ENCODE peak calls at places on chromosomes 5 and 9, in four cellular contexts. One of them, this sample, is unnamed.

GRCh38 chr9:133532937-133533668 is 1.4 kb upstream of the ADAMTSL2 start:
- DNase-seq in HepG2: peak; percentile 75
- DNase-seq in GM12878: peak; percentile 15
- DNase-seq in K562: peak; percentile 78
- DNase-seq in this sample: peak; percentile 93

GRCh38 chr9:98550206-98550820 is 158.4 kb downstream of the GABBR2 start:
- DNase-seq in HepG2: no peak
- DNase-seq in GM12878: no peak
- DNase-seq in K562: no peak
- DNase-seq in this sample: no peak

GRCh38 chr9:83508072-83508471 is 30.1 kb downstream of the FRMD3 start:
- DNase-seq in HepG2: no peak
- DNase-seq in GM12878: no peak
- DNase-seq in K562: no peak
- DNase-seq in this sample: no peak

GRCh38 chr5:112186401-112186990 is 232.6 kb downstream of the EPB41L4A start:
- DNase-seq in HepG2: peak; percentile 35
- DNase-seq in GM12878: no peak
- DNase-seq in K562: peak; percentile 58
- DNase-seq in this sample: no peak

GRCh38 chr5:6818594-6819512 is 105.6 kb downstream of the TENT4A start:
- DNase-seq in HepG2: no peak
- DNase-seq in GM12878: no peak
- DNase-seq in K562: no peak
- DNase-seq in this sample: no peak

GRCh38 chr5:1324719-1325190 is 20.1 kb downstream of the CLPTM1L start:
- DNase-seq in HepG2: no peak
- DNase-seq in GM12878: no peak
- DNase-seq in K562: no peak
- DNase-seq in this sample: no peak

GRCh38 chr5:43997647-43998251 is 391.5 kb downstream of the FGF10 start:
- DNase-seq in HepG2: peak; percentile 95
- DNase-seq in GM12878: no peak
- DNase-seq in K562: no peak
- DNase-seq in this sample: no peak

GRCh38 chr9:92108122-92108521 is 7.1 kb downstream of the SPTLC1 start:
- DNase-seq in HepG2: no peak
- DNase-seq in GM12878: no peak
- DNase-seq in K562: no peak
- DNase-seq in this sample: no peak

GRCh38 chr5:139711852-139712171 is 63.7 kb downstream of the CXXC5 start:
- DNase-seq in HepG2: no peak
- DNase-seq in GM12878: no peak
- DNase-seq in K562: no peak
- DNase-seq in this sample: no peak

GRCh38 chr9:6877671-6878161 is 119.9 kb downstream of the KDM4C start:
- DNase-seq in HepG2: peak; percentile 91
- DNase-seq in GM12878: no peak
- DNase-seq in K562: no peak
- DNase-seq in this sample: no peak

GRCh38 chr5:173229381-173229959 is 5.5 kb downstream of the NKX2-5 start:
- DNase-seq in HepG2: no peak
- DNase-seq in GM12878: no peak
- DNase-seq in K562: no peak
- DNase-seq in this sample: no peak

GRCh38 chr9:106800691-106801090 is 62.3 kb upstream of the ZNF462 start:
- DNase-seq in HepG2: no peak
- DNase-seq in GM12878: no peak
- DNase-seq in K562: no peak
- DNase-seq in this sample: no peak

GRCh38 chr9:75889977-75890540 is 414 bp upstream of the PCSK5 start:
- DNase-seq in HepG2: no peak
- DNase-seq in GM12878: no peak
- DNase-seq in K562: no peak
- DNase-seq in this sample: no peak

GRCh38 chr5:136014049-136014516 is 14.7 kb upstream of the TGFBI start:
- DNase-seq in HepG2: no peak
- DNase-seq in GM12878: no peak
- DNase-seq in K562: no peak
- DNase-seq in this sample: no peak

GRCh38 chr5:142007237-142007544 is 5.6 kb downstream of the GNPDA1 start:
- DNase-seq in HepG2: no peak
- DNase-seq in GM12878: no peak
- DNase-seq in K562: no peak
- DNase-seq in this sample: no peak

GRCh38 chr9:35564658-35565061 is 40.4 kb upstream of the TESK1 start:
- DNase-seq in HepG2: no peak
- DNase-seq in GM12878: no peak
- DNase-seq in K562: no peak
- DNase-seq in this sample: no peak

GRCh38 chr5:27038476-27038875 is at the start of gene CDH9:
- DNase-seq in HepG2: no peak
- DNase-seq in GM12878: no peak
- DNase-seq in K562: no peak
- DNase-seq in this sample: no peak
- H3K4me2 ChIP-seq in HepG2: no peak within 1 kb of the TSS
- H3K4me2 ChIP-seq in GM12878: no peak within 1 kb of the TSS
- H3K4me2 ChIP-seq in K562: no peak within 1 kb of the TSS
- H3K4me2 ChIP-seq in this sample: peak within 1 kb of the TSS; percentile 89

GRCh38 chr5:105430516-105430915 is 1867.9 kb upstream of the NUDT12 start:
- DNase-seq in HepG2: no peak
- DNase-seq in GM12878: no peak
- DNase-seq in K562: no peak
- DNase-seq in this sample: no peak

GRCh38 chr5:105428461-105429129 is 1866.0 kb upstream of the NUDT12 start:
- DNase-seq in HepG2: no peak
- DNase-seq in GM12878: no peak
- DNase-seq in K562: no peak
- DNase-seq in this sample: no peak
- TF ChIP-seq BRCA1 in HepG2: no peak
- TF ChIP-seq BRCA1 in GM12878: no peak
- TF ChIP-seq BRCA1 in K562: no peak
- TF ChIP-seq BRCA1 in this sample: no peak

GRCh38 chr5:65034782-65035181 is 266.1 kb downstream of the CWC27 start:
- DNase-seq in HepG2: no peak
- DNase-seq in GM12878: no peak
- DNase-seq in K562: no peak
- DNase-seq in this sample: peak; percentile 70

GRCh38 chr5:65037845-65038815 is 269.4 kb downstream of the CWC27 start:
- DNase-seq in HepG2: peak; percentile 39
- DNase-seq in GM12878: no peak
- DNase-seq in K562: peak; percentile 62
- DNase-seq in this sample: peak; percentile 44

GRCh38 chr5:65032250-65032649 is 263.5 kb downstream of the CWC27 start:
- DNase-seq in HepG2: no peak
- DNase-seq in GM12878: no peak
- DNase-seq in K562: peak; percentile 22
- DNase-seq in this sample: no peak

GRCh38 chr5:65035212-65036206 is 266.8 kb downstream of the CWC27 start:
- DNase-seq in HepG2: peak; percentile 68
- DNase-seq in GM12878: peak; percentile 40
- DNase-seq in K562: peak; percentile 94
- DNase-seq in this sample: peak; percentile 81

GRCh38 chr5:65034029-65034781 is 265.5 kb downstream of the CWC27 start:
- DNase-seq in HepG2: peak; percentile 22
- DNase-seq in GM12878: no peak
- DNase-seq in K562: no peak
- DNase-seq in this sample: no peak
- TF ChIP-seq CREB1 in HepG2: no peak
- TF ChIP-seq CREB1 in GM12878: no peak
- TF ChIP-seq CREB1 in K562: no peak
- TF ChIP-seq CREB1 in this sample: no peak

GRCh38 chr5:130747556-130747955 is 417.5 kb downstream of the HINT1 start:
- DNase-seq in HepG2: no peak
- DNase-seq in GM12878: no peak
- DNase-seq in K562: no peak
- DNase-seq in this sample: no peak

GRCh38 chr5:130740047-130740569 is 424.9 kb downstream of the HINT1 start:
- DNase-seq in HepG2: no peak
- DNase-seq in GM12878: no peak
- DNase-seq in K562: no peak
- DNase-seq in this sample: no peak

GRCh38 chr5:130743091-130743490 is 422.0 kb downstream of the HINT1 start:
- DNase-seq in HepG2: no peak
- DNase-seq in GM12878: no peak
- DNase-seq in K562: no peak
- DNase-seq in this sample: no peak
- H3K4me2 ChIP-seq in HepG2: no peak overlapping the region
- H3K4me2 ChIP-seq in GM12878: no peak overlapping the region
- H3K4me2 ChIP-seq in K562: no peak overlapping the region
- H3K4me2 ChIP-seq in this sample: no peak overlapping the region

GRCh38 chr5:149827501-149827990 is 97.4 kb downstream of the PPARGC1B start:
- DNase-seq in HepG2: no peak
- DNase-seq in GM12878: no peak
- DNase-seq in K562: no peak
- DNase-seq in this sample: no peak

GRCh38 chr5:149830579-149830978 is 100.5 kb downstream of the PPARGC1B start:
- DNase-seq in HepG2: no peak
- DNase-seq in GM12878: no peak
- DNase-seq in K562: no peak
- DNase-seq in this sample: no peak

GRCh38 chr5:149828161-149829011 is 98.3 kb downstream of the PPARGC1B start:
- DNase-seq in HepG2: peak; percentile 87
- DNase-seq in GM12878: peak; percentile 79
- DNase-seq in K562: peak; percentile 89
- DNase-seq in this sample: peak; percentile 94

GRCh38 chr5:149831492-149831891 is 101.4 kb downstream of the PPARGC1B start:
- DNase-seq in HepG2: no peak
- DNase-seq in GM12878: peak; percentile 69
- DNase-seq in K562: no peak
- DNase-seq in this sample: no peak

DNA sequence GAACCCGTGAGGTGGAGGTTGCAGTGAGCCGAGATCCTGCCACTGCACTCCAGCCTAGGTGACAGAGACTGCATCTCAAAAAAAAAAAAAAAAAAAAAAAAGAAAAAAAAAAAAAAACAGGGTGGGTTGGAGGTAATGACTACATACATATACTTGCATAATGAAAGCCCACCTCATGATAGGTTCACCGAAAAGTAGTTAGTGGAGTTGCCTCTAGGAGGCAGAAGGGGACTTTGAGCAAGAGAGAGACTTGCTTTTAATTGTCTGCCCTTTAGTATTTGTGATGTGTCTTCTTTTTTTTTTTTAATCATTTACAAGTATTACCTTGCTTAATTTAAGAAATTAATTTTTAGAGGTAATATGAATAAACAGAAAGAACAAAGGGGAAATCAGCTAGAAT is 99.8 kb downstream of the PPARGC1B start:
- DNase-seq in HepG2: no peak
- DNase-seq in GM12878: no peak
- DNase-seq in K562: peak; percentile 22
- DNase-seq in this sample: no peak
- TF ChIP-seq BRCA1 in HepG2: no peak
- TF ChIP-seq BRCA1 in GM12878: no peak
- TF ChIP-seq BRCA1 in K562: no peak
- TF ChIP-seq BRCA1 in this sample: no peak

GRCh38 chr5:72955768-72956323 is at the start of gene FCHO2:
- DNase-seq in HepG2: peak; percentile 90
- DNase-seq in GM12878: peak; percentile 57
- DNase-seq in K562: peak; percentile 98
- DNase-seq in this sample: peak; percentile 99

GRCh38 chr5:72957337-72957736 is 1.5 kb downstream of the FCHO2 start:
- DNase-seq in HepG2: no peak
- DNase-seq in GM12878: no peak
- DNase-seq in K562: peak; percentile 30
- DNase-seq in this sample: no peak

GRCh38 chr5:72956324-72957140 is 691 bp downstream of the FCHO2 start:
- DNase-seq in HepG2: peak; percentile 29
- DNase-seq in GM12878: no peak
- DNase-seq in K562: peak; percentile 76
- DNase-seq in this sample: no peak

GRCh38 chr5:72954389-72954788 is 1.5 kb upstream of the FCHO2 start:
- DNase-seq in HepG2: no peak
- DNase-seq in GM12878: no peak
- DNase-seq in K562: peak; percentile 52
- DNase-seq in this sample: no peak

GRCh38 chr5:72955143-72955767 is 586 bp upstream of the FCHO2 start:
- DNase-seq in HepG2: peak; percentile 64
- DNase-seq in GM12878: no peak
- DNase-seq in K562: peak; percentile 85
- DNase-seq in this sample: no peak
- TF ChIP-seq CREB1 in HepG2: no peak
- TF ChIP-seq CREB1 in GM12878: no peak
- TF ChIP-seq CREB1 in K562: no peak
- TF ChIP-seq CREB1 in this sample: no peak

DNA sequence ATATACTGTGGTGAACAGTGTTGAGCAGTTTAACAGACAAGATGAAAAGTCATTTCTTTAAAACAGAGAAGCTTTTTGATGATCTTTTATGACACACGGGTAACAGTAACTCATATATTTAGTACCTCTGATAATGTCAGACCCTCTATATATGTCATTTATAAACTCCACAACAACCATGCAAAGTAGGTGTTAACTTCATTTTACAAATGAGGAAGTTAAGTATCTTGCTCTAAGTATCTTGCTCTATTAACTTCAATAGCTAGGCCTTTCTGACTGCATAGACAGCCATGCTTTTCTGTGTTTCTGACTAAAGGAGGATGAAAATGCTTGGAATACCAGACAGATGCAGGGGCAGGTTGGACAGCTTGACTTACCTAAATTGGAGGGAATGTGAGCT is 1.8 kb downstream of the NUDT2 start:
- DNase-seq in HepG2: no peak
- DNase-seq in GM12878: no peak
- DNase-seq in K562: no peak
- DNase-seq in this sample: no peak
- H3K4me2 ChIP-seq in HepG2: no peak overlapping the region
- H3K4me2 ChIP-seq in GM12878: no peak overlapping the region
- H3K4me2 ChIP-seq in K562: no peak overlapping the region
- H3K4me2 ChIP-seq in this sample: no peak overlapping the region

GRCh38 chr5:81989204-81989603 is 17.4 kb downstream of the ATG10 start:
- DNase-seq in HepG2: peak; percentile 5
- DNase-seq in GM12878: no peak
- DNase-seq in K562: no peak
- DNase-seq in this sample: no peak

GRCh38 chr5:81995407-81995806 is 23.6 kb downstream of the ATG10 start:
- DNase-seq in HepG2: no peak
- DNase-seq in GM12878: no peak
- DNase-seq in K562: no peak
- DNase-seq in this sample: no peak

DNA sequence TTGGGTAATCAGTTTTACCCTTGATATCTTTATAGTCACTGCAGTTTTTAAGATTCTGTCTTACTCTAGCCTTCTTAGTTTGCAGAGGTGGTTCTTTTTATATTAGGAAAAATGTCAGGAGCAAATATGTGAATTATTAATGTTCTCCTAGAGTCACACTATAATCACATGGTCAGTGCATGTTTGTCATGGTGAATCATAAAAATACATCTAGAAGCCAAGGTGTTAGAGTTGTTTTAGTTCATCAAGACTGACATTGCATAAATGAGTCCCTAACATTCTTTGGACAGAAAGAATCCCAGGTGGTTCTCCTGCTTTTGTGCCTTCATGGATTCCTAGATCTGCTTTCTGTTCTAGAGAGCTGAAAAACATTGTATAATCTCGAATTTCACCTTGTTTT is 22.9 kb downstream of the ATG10 start:
- DNase-seq in HepG2: no peak
- DNase-seq in GM12878: no peak
- DNase-seq in K562: no peak
- DNase-seq in this sample: no peak
- TF ChIP-seq BRCA1 in HepG2: no peak
- TF ChIP-seq BRCA1 in GM12878: no peak
- TF ChIP-seq BRCA1 in K562: no peak
- TF ChIP-seq BRCA1 in this sample: no peak

GRCh38 chr5:74094096-74094778 is 468.2 kb downstream of the ARHGEF28 start:
- DNase-seq in HepG2: no peak
- DNase-seq in GM12878: no peak
- DNase-seq in K562: no peak
- DNase-seq in this sample: no peak
- TF ChIP-seq CREB1 in HepG2: no peak
- TF ChIP-seq CREB1 in GM12878: no peak
- TF ChIP-seq CREB1 in K562: no peak
- TF ChIP-seq CREB1 in this sample: no peak